ENCODE peak calls at places on chromosomes 1 and 21, in seven cellular contexts. F is stimulated activated CD4-positive, alpha-beta T cell treated with anti-CD3 and anti-CD28 coated beads, Interleukin-4, amount 100 ng/mL, for 24 hours; S is A549; X is EL; R is HT1080; W is central memory CD4-positive, alpha-beta T cell; Q is HFFc6. K is an unnamed sample.

GRCh38 chr21:45525910-45526306 is 16.3 kb downstream of the SLC19A1 start:
- DNase-seq in F (no peak), S (no peak), X (no peak), R (no peak), W (no peak), Q (no peak), K (no peak)

GRCh38 chr1:115832651-115833050 is 8.3 kb downstream of the NHLH2 start:
- DNase-seq in F (no peak), S (no peak), X (no peak), R (no peak), W (no peak), Q (no peak), K (no peak)

GRCh38 chr1:88800382-88801051 is 90.8 kb downstream of the GTF2B start:
- DNase-seq in F (peak; percentile 51), S (peak; percentile 9), X (peak; percentile 62), R (peak; percentile 52), W (peak; percentile 29), Q (peak; percentile 9), K (peak; percentile 22)

GRCh38 chr1:224733021-224733911 is 117.1 kb downstream of the CNIH3 start:
- DNase-seq in F (no peak), S (no peak), X (peak; percentile 23), R (peak; percentile 12), W (no peak), Q (peak; percentile 58), K (peak; percentile 38)

GRCh38 chr1:211647666-211648065 is 27.8 kb downstream of the NEK2 start:
- DNase-seq in F (no peak), S (no peak), X (no peak), R (no peak), W (no peak), Q (no peak), K (no peak)

GRCh38 chr21:15730484-15731242 is 881 bp downstream of the USP25 start:
- DNase-seq in F (no peak), S (no peak), X (no peak), R (peak; percentile 10), W (no peak), Q (no peak), K (no peak)

GRCh38 chr1:184974086-184974836 is at the start of gene NIBAN1:
- DNase-seq in F (peak; percentile 59), S (peak; percentile 18), X (peak; percentile 85), R (peak; percentile 84), W (peak; percentile 69), Q (peak; percentile 27), K (peak; percentile 66)

GRCh38 chr1:15260418-15261154 is 13.6 kb downstream of the FHAD1 start:
- DNase-seq in F (no peak), S (no peak), X (peak; percentile 22), R (peak; percentile 93), W (no peak), Q (peak; percentile 5), K (no peak)

GRCh38 chr1:82778612-82779011 is 977.9 kb downstream of the ADGRL2 start:
- DNase-seq in F (no peak), S (no peak), X (no peak), R (peak; percentile 35), W (no peak), Q (no peak), K (peak; percentile 6)

GRCh38 chr1:41795205-41795762 is 123.4 kb downstream of the HIVEP3 start:
- DNase-seq in F (no peak), S (no peak), X (peak; percentile 59), R (peak; percentile 41), W (no peak), Q (peak; percentile 63), K (no peak)

GRCh38 chr1:29303201-29304024 is 67.1 kb downstream of the PTPRU start:
- DNase-seq in F (no peak), S (no peak), X (no peak), R (no peak), W (no peak), Q (no peak), K (no peak)

GRCh38 chr1:33810571-33810970 is 53.3 kb upstream of the HMGB4 start:
- DNase-seq in F (no peak), S (no peak), X (no peak), R (no peak), W (no peak), Q (no peak), K (no peak)

GRCh38 chr1:180915426-180915965 is 2.8 kb downstream of the KIAA1614 start:
- DNase-seq in F (no peak), S (no peak), X (no peak), R (no peak), W (no peak), Q (no peak), K (no peak)

GRCh38 chr1:31064685-31065309 is 720 bp downstream of the PUM1 start:
- DNase-seq in F (no peak), S (peak; percentile 32), X (peak; percentile 36), R (peak; percentile 42), W (no peak), Q (no peak), K (peak; percentile 15)

GRCh38 chr1:151944110-151944858 is 35.0 kb upstream of the THEM4 start:
- DNase-seq in F (no peak), S (no peak), X (no peak), R (no peak), W (no peak), Q (no peak), K (no peak)

GRCh38 chr1:233094691-233095090 is 144.3 kb downstream of the NTPCR start:
- DNase-seq in F (no peak), S (no peak), X (no peak), R (no peak), W (no peak), Q (no peak), K (no peak)

GRCh38 chr1:192539450-192540132 is 36.0 kb upstream of the RGS1 start:
- DNase-seq in F (no peak), S (peak; percentile 58), X (peak; percentile 91), R (peak; percentile 91), W (no peak), Q (peak; percentile 98), K (peak; percentile 79)

GRCh38 chr1:185774384-185774783 is 40.2 kb downstream of the HMCN1 start:
- DNase-seq in F (no peak), S (no peak), X (no peak), R (no peak), W (no peak), Q (no peak), K (no peak)